ENCODE peak calls at places on chromosome 1, in seven cellular contexts. One of them, this sample, is unnamed.

GRCh38 chr1:243946946-243947345 is 96.9 kb upstream of the AKT3 start:
- DNase-seq in NCI-H345: no peak
- DNase-seq in NCI-H1105 treated with DMSO at 0.1 percent for 48 hours: no peak
- DNase-seq in ELF-1: peak
- DNase-seq in iPS-NIHi11: peak
- DNase-seq in foreskin keratinocyte: no peak
- DNase-seq in activated CD4-positive, CD25-positive, alpha-beta regulatory T cell treated with anti-CD3 and anti-CD28 coated beads, Interleukin-2, amount 50 U/mL, for 16 hours: no peak
- DNase-seq in this sample: no peak

GRCh38 chr1:235607284-235607683 is 42.3 kb downstream of the GNG4 start:
- DNase-seq in NCI-H345: no peak
- DNase-seq in NCI-H1105 treated with DMSO at 0.1 percent for 48 hours: no peak
- DNase-seq in ELF-1: no peak
- DNase-seq in iPS-NIHi11: no peak
- DNase-seq in foreskin keratinocyte: no peak
- DNase-seq in activated CD4-positive, CD25-positive, alpha-beta regulatory T cell treated with anti-CD3 and anti-CD28 coated beads, Interleukin-2, amount 50 U/mL, for 16 hours: no peak
- DNase-seq in this sample: no peak

GRCh38 chr1:77280962-77281361 is 857 bp upstream of the AK5 start:
- DNase-seq in NCI-H345: no peak
- DNase-seq in NCI-H1105 treated with DMSO at 0.1 percent for 48 hours: no peak
- DNase-seq in ELF-1: no peak
- DNase-seq in iPS-NIHi11: no peak
- DNase-seq in foreskin keratinocyte: no peak
- DNase-seq in activated CD4-positive, CD25-positive, alpha-beta regulatory T cell treated with anti-CD3 and anti-CD28 coated beads, Interleukin-2, amount 50 U/mL, for 16 hours: no peak
- DNase-seq in this sample: no peak

GRCh38 chr1:4691766-4692405 is 37.5 kb downstream of the AJAP1 start:
- DNase-seq in NCI-H345: no peak
- DNase-seq in NCI-H1105 treated with DMSO at 0.1 percent for 48 hours: no peak
- DNase-seq in ELF-1: no peak
- DNase-seq in iPS-NIHi11: no peak
- DNase-seq in foreskin keratinocyte: no peak
- DNase-seq in activated CD4-positive, CD25-positive, alpha-beta regulatory T cell treated with anti-CD3 and anti-CD28 coated beads, Interleukin-2, amount 50 U/mL, for 16 hours: no peak
- DNase-seq in this sample: no peak

GRCh38 chr1:176206006-176206960 is 803 bp downstream of the COP1 start:
- DNase-seq in NCI-H345: peak
- DNase-seq in NCI-H1105 treated with DMSO at 0.1 percent for 48 hours: peak
- DNase-seq in ELF-1: peak
- DNase-seq in iPS-NIHi11: peak
- DNase-seq in foreskin keratinocyte: peak
- DNase-seq in activated CD4-positive, CD25-positive, alpha-beta regulatory T cell treated with anti-CD3 and anti-CD28 coated beads, Interleukin-2, amount 50 U/mL, for 16 hours: no peak
- DNase-seq in this sample: no peak

GRCh38 chr1:99600782-99601181 is 45.1 kb upstream of the PALMD start:
- DNase-seq in NCI-H345: no peak
- DNase-seq in NCI-H1105 treated with DMSO at 0.1 percent for 48 hours: no peak
- DNase-seq in ELF-1: no peak
- DNase-seq in iPS-NIHi11: no peak
- DNase-seq in foreskin keratinocyte: no peak
- DNase-seq in activated CD4-positive, CD25-positive, alpha-beta regulatory T cell treated with anti-CD3 and anti-CD28 coated beads, Interleukin-2, amount 50 U/mL, for 16 hours: no peak
- DNase-seq in this sample: no peak

GRCh38 chr1:92446546-92446945 is 40.2 kb downstream of the GFI1 start:
- DNase-seq in NCI-H345: no peak
- DNase-seq in NCI-H1105 treated with DMSO at 0.1 percent for 48 hours: no peak
- DNase-seq in ELF-1: peak
- DNase-seq in iPS-NIHi11: no peak
- DNase-seq in foreskin keratinocyte: peak
- DNase-seq in activated CD4-positive, CD25-positive, alpha-beta regulatory T cell treated with anti-CD3 and anti-CD28 coated beads, Interleukin-2, amount 50 U/mL, for 16 hours: no peak
- DNase-seq in this sample: no peak

GRCh38 chr1:201710632-201711031 is 118.3 kb upstream of the IPO9 start:
- DNase-seq in NCI-H345: no peak
- DNase-seq in NCI-H1105 treated with DMSO at 0.1 percent for 48 hours: no peak
- DNase-seq in ELF-1: no peak
- DNase-seq in iPS-NIHi11: no peak
- DNase-seq in foreskin keratinocyte: no peak
- DNase-seq in activated CD4-positive, CD25-positive, alpha-beta regulatory T cell treated with anti-CD3 and anti-CD28 coated beads, Interleukin-2, amount 50 U/mL, for 16 hours: no peak
- DNase-seq in this sample: no peak

GRCh38 chr1:8370046-8370881 is 52.4 kb downstream of the SLC45A1 start:
- DNase-seq in NCI-H345: peak
- DNase-seq in NCI-H1105 treated with DMSO at 0.1 percent for 48 hours: no peak
- DNase-seq in ELF-1: no peak
- DNase-seq in iPS-NIHi11: no peak
- DNase-seq in foreskin keratinocyte: no peak
- DNase-seq in activated CD4-positive, CD25-positive, alpha-beta regulatory T cell treated with anti-CD3 and anti-CD28 coated beads, Interleukin-2, amount 50 U/mL, for 16 hours: no peak
- DNase-seq in this sample: no peak

GRCh38 chr1:197868751-197869501 is 33.5 kb upstream of the C1orf53 start:
- DNase-seq in NCI-H345: peak
- DNase-seq in NCI-H1105 treated with DMSO at 0.1 percent for 48 hours: peak
- DNase-seq in ELF-1: peak
- DNase-seq in iPS-NIHi11: peak
- DNase-seq in foreskin keratinocyte: peak
- DNase-seq in activated CD4-positive, CD25-positive, alpha-beta regulatory T cell treated with anti-CD3 and anti-CD28 coated beads, Interleukin-2, amount 50 U/mL, for 16 hours: peak
- DNase-seq in this sample: no peak

GRCh38 chr1:48870596-48870995 is 93.9 kb upstream of the BEND5 start:
- DNase-seq in NCI-H345: no peak
- DNase-seq in NCI-H1105 treated with DMSO at 0.1 percent for 48 hours: peak
- DNase-seq in ELF-1: peak
- DNase-seq in iPS-NIHi11: peak
- DNase-seq in foreskin keratinocyte: no peak
- DNase-seq in activated CD4-positive, CD25-positive, alpha-beta regulatory T cell treated with anti-CD3 and anti-CD28 coated beads, Interleukin-2, amount 50 U/mL, for 16 hours: no peak
- DNase-seq in this sample: no peak

GRCh38 chr1:116474921-116475849 is 95.6 kb downstream of the CD58 start:
- DNase-seq in NCI-H345: peak
- DNase-seq in NCI-H1105 treated with DMSO at 0.1 percent for 48 hours: no peak
- DNase-seq in ELF-1: peak
- DNase-seq in iPS-NIHi11: no peak
- DNase-seq in foreskin keratinocyte: no peak
- DNase-seq in activated CD4-positive, CD25-positive, alpha-beta regulatory T cell treated with anti-CD3 and anti-CD28 coated beads, Interleukin-2, amount 50 U/mL, for 16 hours: no peak
- DNase-seq in this sample: no peak

GRCh38 chr1:26190373-26190987 is at the start of gene CATSPER4:
- DNase-seq in NCI-H345: no peak
- DNase-seq in NCI-H1105 treated with DMSO at 0.1 percent for 48 hours: no peak
- DNase-seq in ELF-1: peak
- DNase-seq in iPS-NIHi11: peak
- DNase-seq in foreskin keratinocyte: no peak
- DNase-seq in activated CD4-positive, CD25-positive, alpha-beta regulatory T cell treated with anti-CD3 and anti-CD28 coated beads, Interleukin-2, amount 50 U/mL, for 16 hours: no peak
- DNase-seq in this sample: no peak

GRCh38 chr1:168921514-168922106 is 184.9 kb upstream of the ATP1B1 start:
- DNase-seq in NCI-H345: no peak
- DNase-seq in NCI-H1105 treated with DMSO at 0.1 percent for 48 hours: no peak
- DNase-seq in ELF-1: no peak
- DNase-seq in iPS-NIHi11: no peak
- DNase-seq in foreskin keratinocyte: no peak
- DNase-seq in activated CD4-positive, CD25-positive, alpha-beta regulatory T cell treated with anti-CD3 and anti-CD28 coated beads, Interleukin-2, amount 50 U/mL, for 16 hours: no peak
- DNase-seq in this sample: no peak

GRCh38 chr1:173405758-173406344 is 71.3 kb upstream of the PRDX6 start:
- DNase-seq in NCI-H345: no peak
- DNase-seq in NCI-H1105 treated with DMSO at 0.1 percent for 48 hours: no peak
- DNase-seq in ELF-1: no peak
- DNase-seq in iPS-NIHi11: no peak
- DNase-seq in foreskin keratinocyte: peak
- DNase-seq in activated CD4-positive, CD25-positive, alpha-beta regulatory T cell treated with anti-CD3 and anti-CD28 coated beads, Interleukin-2, amount 50 U/mL, for 16 hours: no peak
- DNase-seq in this sample: no peak

This sample was measured in NCI-H1048.